ENCODE peak calls at places on chromosomes 6 and 20, in seven cellular contexts. Y is hypothalamus; E is stimulated activated CD4-positive, alpha-beta T cell treated with anti-CD3 and anti-CD28 coated beads, Interleukin-12 subunit alpha, Interleukin-12 subunit beta, amount 100 ng/mL, for 4 hours; K is effector CD4-positive, alpha-beta T cell; Z is A172; S is CD8-positive, alpha-beta T cell; X is progenitor cell of endocrine pancreas. J is an unnamed sample.

GRCh38 chr6:163985710-163986109 is 571.2 kb downstream of the QKI start:
- DNase-seq in Y (no peak), E (no peak), K (no peak), Z (peak), S (no peak), X (no peak), J (no peak)

GRCh38 chr6:41306187-41306854 is 19.8 kb upstream of the TREM1 start:
- DNase-seq in Y (no peak), E (no peak), K (peak), Z (peak), S (no peak), X (peak), J (no peak)

GRCh38 chr20:59776626-59777320 is 156.7 kb downstream of the SYCP2 start:
- DNase-seq in Y (no peak), E (no peak), K (no peak), Z (no peak), S (no peak), X (no peak), J (no peak)

GRCh38 chr6:131694832-131695426 is 6.3 kb downstream of the OR2A4 start:
- DNase-seq in Y (peak), E (peak), K (no peak), Z (peak), S (no peak), X (peak), J (peak)

GRCh38 chr6:43977404-43978111 is 149.7 kb downstream of the MRPL14 start:
- DNase-seq in Y (no peak), E (no peak), K (no peak), Z (no peak), S (no peak), X (no peak), J (no peak)

GRCh38 chr6:66599541-66599940 is 892.5 kb upstream of the EYS start:
- DNase-seq in Y (no peak), E (no peak), K (no peak), Z (no peak), S (no peak), X (no peak), J (no peak)

GRCh38 chr6:108114861-108115597 is 40.5 kb upstream of the OSTM1 start:
- DNase-seq in Y (no peak), E (no peak), K (no peak), Z (no peak), S (no peak), X (peak), J (no peak)

GRCh38 chr20:50321797-50322480 is 131.3 kb downstream of the CEBPB start:
- DNase-seq in Y (peak), E (no peak), K (no peak), Z (peak), S (no peak), X (no peak), J (no peak)

GRCh38 chr6:90217621-90218496 is 78.8 kb downstream of the BACH2 start:
- DNase-seq in Y (no peak), E (no peak), K (no peak), Z (no peak), S (no peak), X (peak), J (no peak)

GRCh38 chr20:48750376-48750775 is 77.4 kb downstream of the PREX1 start:
- DNase-seq in Y (no peak), E (no peak), K (no peak), Z (no peak), S (no peak), X (no peak), J (no peak)